ENCODE peak calls at places on chromosomes 12 and 14, in nine cellular contexts. One of them, this sample, is unnamed.

GRCh38 chr12:31226639-31227038 is 99.3 kb downstream of the SINHCAF start:
- DNase-seq in GM20000: no peak
- DNase-seq in fibroblast of lung: no peak
- DNase-seq in epithelial cell of proximal tubule: no peak
- DNase-seq in Daoy: no peak
- DNase-seq in NCI-H1048: no peak
- DNase-seq in stimulated activated CD8-positive, alpha-beta memory T cell treated with anti-CD3 and anti-CD28 coated beads, Interleukin-4, amount 100 ng/mL, for 1 hour: no peak
- DNase-seq in cortex of kidney: no peak
- DNase-seq in activated CD8-positive, alpha-beta memory T cell treated with anti-CD3 and anti-CD28 coated beads for 1 hour: no peak
- DNase-seq in this sample: no peak

GRCh38 chr12:78245111-78245510 is 414.4 kb downstream of the NAV3 start:
- DNase-seq in NCI-H1048: no peak
- DNase-seq in activated CD8-positive, alpha-beta memory T cell treated with anti-CD3 and anti-CD28 coated beads for 1 hour: no peak
- DNase-seq in Daoy: no peak
- DNase-seq in fibroblast of lung: no peak
- DNase-seq in GM20000: no peak
- DNase-seq in epithelial cell of proximal tubule: no peak
- DNase-seq in cortex of kidney: no peak
- DNase-seq in stimulated activated CD8-positive, alpha-beta memory T cell treated with anti-CD3 and anti-CD28 coated beads, Interleukin-4, amount 100 ng/mL, for 1 hour: no peak
- DNase-seq in this sample: no peak

GRCh38 chr14:77024171-77024627 is 4.3 kb downstream of the IRF2BPL start:
- DNase-seq in NCI-H1048: no peak
- DNase-seq in Daoy: peak; percentile 47
- DNase-seq in fibroblast of lung: peak; percentile 80
- DNase-seq in stimulated activated CD8-positive, alpha-beta memory T cell treated with anti-CD3 and anti-CD28 coated beads, Interleukin-4, amount 100 ng/mL, for 1 hour: no peak
- DNase-seq in cortex of kidney: no peak
- DNase-seq in activated CD8-positive, alpha-beta memory T cell treated with anti-CD3 and anti-CD28 coated beads for 1 hour: no peak
- DNase-seq in GM20000: no peak
- DNase-seq in epithelial cell of proximal tubule: no peak
- DNase-seq in this sample: no peak

GRCh38 chr14:71181215-71182003 is 274.1 kb downstream of the PCNX1 start:
- DNase-seq in stimulated activated CD8-positive, alpha-beta memory T cell treated with anti-CD3 and anti-CD28 coated beads, Interleukin-4, amount 100 ng/mL, for 1 hour: no peak
- DNase-seq in epithelial cell of proximal tubule: no peak
- DNase-seq in fibroblast of lung: no peak
- DNase-seq in activated CD8-positive, alpha-beta memory T cell treated with anti-CD3 and anti-CD28 coated beads for 1 hour: no peak
- DNase-seq in Daoy: no peak
- DNase-seq in GM20000: no peak
- DNase-seq in NCI-H1048: no peak
- DNase-seq in cortex of kidney: no peak
- DNase-seq in this sample: no peak

GRCh38 chr14:69316449-69317391 is 56.8 kb downstream of the GALNT16 start:
- DNase-seq in stimulated activated CD8-positive, alpha-beta memory T cell treated with anti-CD3 and anti-CD28 coated beads, Interleukin-4, amount 100 ng/mL, for 1 hour: no peak
- DNase-seq in epithelial cell of proximal tubule: peak; percentile 47
- DNase-seq in activated CD8-positive, alpha-beta memory T cell treated with anti-CD3 and anti-CD28 coated beads for 1 hour: no peak
- DNase-seq in Daoy: peak; percentile 91
- DNase-seq in cortex of kidney: no peak
- DNase-seq in NCI-H1048: no peak
- DNase-seq in GM20000: no peak
- DNase-seq in fibroblast of lung: peak; percentile 98
- DNase-seq in this sample: no peak

GRCh38 chr12:11827096-11827841 is 177.8 kb downstream of the ETV6 start:
- DNase-seq in cortex of kidney: no peak
- DNase-seq in Daoy: peak; percentile 4
- DNase-seq in activated CD8-positive, alpha-beta memory T cell treated with anti-CD3 and anti-CD28 coated beads for 1 hour: no peak
- DNase-seq in epithelial cell of proximal tubule: no peak
- DNase-seq in fibroblast of lung: peak; percentile 30
- DNase-seq in stimulated activated CD8-positive, alpha-beta memory T cell treated with anti-CD3 and anti-CD28 coated beads, Interleukin-4, amount 100 ng/mL, for 1 hour: no peak
- DNase-seq in NCI-H1048: no peak
- DNase-seq in GM20000: no peak
- DNase-seq in this sample: no peak

GRCh38 chr12:120064054-120064940 is 52.3 kb downstream of the RAB35 start:
- DNase-seq in GM20000: no peak
- DNase-seq in fibroblast of lung: no peak
- DNase-seq in cortex of kidney: no peak
- DNase-seq in activated CD8-positive, alpha-beta memory T cell treated with anti-CD3 and anti-CD28 coated beads for 1 hour: no peak
- DNase-seq in Daoy: no peak
- DNase-seq in epithelial cell of proximal tubule: no peak
- DNase-seq in NCI-H1048: no peak
- DNase-seq in stimulated activated CD8-positive, alpha-beta memory T cell treated with anti-CD3 and anti-CD28 coated beads, Interleukin-4, amount 100 ng/mL, for 1 hour: no peak
- DNase-seq in this sample: no peak

GRCh38 chr12:10952645-10953044 is 13.6 kb upstream of the TAS2R14 start:
- DNase-seq in activated CD8-positive, alpha-beta memory T cell treated with anti-CD3 and anti-CD28 coated beads for 1 hour: no peak
- DNase-seq in NCI-H1048: no peak
- DNase-seq in Daoy: no peak
- DNase-seq in fibroblast of lung: no peak
- DNase-seq in stimulated activated CD8-positive, alpha-beta memory T cell treated with anti-CD3 and anti-CD28 coated beads, Interleukin-4, amount 100 ng/mL, for 1 hour: no peak
- DNase-seq in epithelial cell of proximal tubule: no peak
- DNase-seq in cortex of kidney: no peak
- DNase-seq in GM20000: no peak
- DNase-seq in this sample: no peak

GRCh38 chr12:39440781-39441180 is 2.1 kb downstream of the KIF21A start:
- DNase-seq in NCI-H1048: no peak
- DNase-seq in fibroblast of lung: no peak
- DNase-seq in cortex of kidney: no peak
- DNase-seq in Daoy: peak; percentile 13
- DNase-seq in epithelial cell of proximal tubule: no peak
- DNase-seq in GM20000: no peak
- DNase-seq in stimulated activated CD8-positive, alpha-beta memory T cell treated with anti-CD3 and anti-CD28 coated beads, Interleukin-4, amount 100 ng/mL, for 1 hour: no peak
- DNase-seq in activated CD8-positive, alpha-beta memory T cell treated with anti-CD3 and anti-CD28 coated beads for 1 hour: no peak
- DNase-seq in this sample: no peak

GRCh38 chr12:50129297-50129696 is 17.3 kb downstream of the COX14 start:
- DNase-seq in stimulated activated CD8-positive, alpha-beta memory T cell treated with anti-CD3 and anti-CD28 coated beads, Interleukin-4, amount 100 ng/mL, for 1 hour: no peak
- DNase-seq in epithelial cell of proximal tubule: no peak
- DNase-seq in activated CD8-positive, alpha-beta memory T cell treated with anti-CD3 and anti-CD28 coated beads for 1 hour: no peak
- DNase-seq in NCI-H1048: no peak
- DNase-seq in Daoy: no peak
- DNase-seq in cortex of kidney: no peak
- DNase-seq in GM20000: no peak
- DNase-seq in fibroblast of lung: no peak
- DNase-seq in this sample: no peak

GRCh38 chr14:69087061-69087461 is 65.9 kb downstream of the DCAF5 start:
- DNase-seq in stimulated activated CD8-positive, alpha-beta memory T cell treated with anti-CD3 and anti-CD28 coated beads, Interleukin-4, amount 100 ng/mL, for 1 hour: no peak
- DNase-seq in activated CD8-positive, alpha-beta memory T cell treated with anti-CD3 and anti-CD28 coated beads for 1 hour: no peak
- DNase-seq in GM20000: no peak
- DNase-seq in cortex of kidney: no peak
- DNase-seq in Daoy: no peak
- DNase-seq in NCI-H1048: no peak
- DNase-seq in epithelial cell of proximal tubule: peak; percentile 76
- DNase-seq in fibroblast of lung: peak; percentile 31
- DNase-seq in this sample: no peak

GRCh38 chr12:98418357-98419075 is 96.9 kb upstream of the TMPO start:
- DNase-seq in epithelial cell of proximal tubule: peak; percentile 81
- DNase-seq in GM20000: peak; percentile 14
- DNase-seq in fibroblast of lung: peak; percentile 95
- DNase-seq in stimulated activated CD8-positive, alpha-beta memory T cell treated with anti-CD3 and anti-CD28 coated beads, Interleukin-4, amount 100 ng/mL, for 1 hour: no peak
- DNase-seq in cortex of kidney: no peak
- DNase-seq in Daoy: peak; percentile 86
- DNase-seq in NCI-H1048: no peak
- DNase-seq in activated CD8-positive, alpha-beta memory T cell treated with anti-CD3 and anti-CD28 coated beads for 1 hour: no peak
- DNase-seq in this sample: peak; percentile 33

GRCh38 chr12:24081581-24081980 is 132.1 kb upstream of the SOX5 start:
- DNase-seq in cortex of kidney: no peak
- DNase-seq in stimulated activated CD8-positive, alpha-beta memory T cell treated with anti-CD3 and anti-CD28 coated beads, Interleukin-4, amount 100 ng/mL, for 1 hour: no peak
- DNase-seq in NCI-H1048: no peak
- DNase-seq in GM20000: no peak
- DNase-seq in Daoy: no peak
- DNase-seq in fibroblast of lung: no peak
- DNase-seq in epithelial cell of proximal tubule: no peak
- DNase-seq in activated CD8-positive, alpha-beta memory T cell treated with anti-CD3 and anti-CD28 coated beads for 1 hour: no peak
- DNase-seq in this sample: no peak

GRCh38 chr14:104357689-104358527 is 219.5 kb downstream of the KIF26A start:
- DNase-seq in stimulated activated CD8-positive, alpha-beta memory T cell treated with anti-CD3 and anti-CD28 coated beads, Interleukin-4, amount 100 ng/mL, for 1 hour: no peak
- DNase-seq in NCI-H1048: no peak
- DNase-seq in cortex of kidney: no peak
- DNase-seq in GM20000: no peak
- DNase-seq in activated CD8-positive, alpha-beta memory T cell treated with anti-CD3 and anti-CD28 coated beads for 1 hour: no peak
- DNase-seq in Daoy: no peak
- DNase-seq in epithelial cell of proximal tubule: no peak
- DNase-seq in fibroblast of lung: no peak
- DNase-seq in this sample: no peak

GRCh38 chr14:76489667-76490066 is 113.7 kb downstream of the ESRRB start:
- DNase-seq in activated CD8-positive, alpha-beta memory T cell treated with anti-CD3 and anti-CD28 coated beads for 1 hour: no peak
- DNase-seq in fibroblast of lung: no peak
- DNase-seq in NCI-H1048: no peak
- DNase-seq in epithelial cell of proximal tubule: no peak
- DNase-seq in GM20000: no peak
- DNase-seq in stimulated activated CD8-positive, alpha-beta memory T cell treated with anti-CD3 and anti-CD28 coated beads, Interleukin-4, amount 100 ng/mL, for 1 hour: no peak
- DNase-seq in cortex of kidney: no peak
- DNase-seq in Daoy: no peak
- DNase-seq in this sample: no peak

GRCh38 chr14:33880330-33880729 is 70.5 kb downstream of the EGLN3 start:
- DNase-seq in NCI-H1048: no peak
- DNase-seq in activated CD8-positive, alpha-beta memory T cell treated with anti-CD3 and anti-CD28 coated beads for 1 hour: no peak
- DNase-seq in GM20000: no peak
- DNase-seq in Daoy: no peak
- DNase-seq in stimulated activated CD8-positive, alpha-beta memory T cell treated with anti-CD3 and anti-CD28 coated beads, Interleukin-4, amount 100 ng/mL, for 1 hour: no peak
- DNase-seq in fibroblast of lung: no peak
- DNase-seq in epithelial cell of proximal tubule: no peak
- DNase-seq in cortex of kidney: no peak
- DNase-seq in this sample: no peak

GRCh38 chr14:40842816-40843215 is 763.9 kb upstream of the LRFN5 start:
- DNase-seq in Daoy: no peak
- DNase-seq in stimulated activated CD8-positive, alpha-beta memory T cell treated with anti-CD3 and anti-CD28 coated beads, Interleukin-4, amount 100 ng/mL, for 1 hour: no peak
- DNase-seq in epithelial cell of proximal tubule: no peak
- DNase-seq in GM20000: no peak
- DNase-seq in NCI-H1048: no peak
- DNase-seq in fibroblast of lung: no peak
- DNase-seq in cortex of kidney: no peak
- DNase-seq in activated CD8-positive, alpha-beta memory T cell treated with anti-CD3 and anti-CD28 coated beads for 1 hour: no peak
- DNase-seq in this sample: no peak

GRCh38 chr14:26841920-26842741 is 244.3 kb upstream of the NOVA1 start:
- DNase-seq in fibroblast of lung: peak; percentile 99
- DNase-seq in NCI-H1048: no peak
- DNase-seq in stimulated activated CD8-positive, alpha-beta memory T cell treated with anti-CD3 and anti-CD28 coated beads, Interleukin-4, amount 100 ng/mL, for 1 hour: no peak
- DNase-seq in GM20000: no peak
- DNase-seq in Daoy: peak; percentile 88
- DNase-seq in epithelial cell of proximal tubule: peak; percentile 100
- DNase-seq in activated CD8-positive, alpha-beta memory T cell treated with anti-CD3 and anti-CD28 coated beads for 1 hour: no peak
- DNase-seq in cortex of kidney: no peak
- DNase-seq in this sample: peak; percentile 81

GRCh38 chr12:989751-990278 is 1.2 kb upstream of the ERC1 start:
- DNase-seq in Daoy: peak; percentile 72
- DNase-seq in GM20000: no peak
- DNase-seq in cortex of kidney: no peak
- DNase-seq in activated CD8-positive, alpha-beta memory T cell treated with anti-CD3 and anti-CD28 coated beads for 1 hour: no peak
- DNase-seq in stimulated activated CD8-positive, alpha-beta memory T cell treated with anti-CD3 and anti-CD28 coated beads, Interleukin-4, amount 100 ng/mL, for 1 hour: no peak
- DNase-seq in epithelial cell of proximal tubule: no peak
- DNase-seq in fibroblast of lung: peak; percentile 78
- DNase-seq in NCI-H1048: no peak
- DNase-seq in this sample: peak; percentile 43

GRCh38 chr12:96434107-96434506 is 33.9 kb upstream of the CDK17 start:
- DNase-seq in Daoy: peak; percentile 84
- DNase-seq in epithelial cell of proximal tubule: no peak
- DNase-seq in activated CD8-positive, alpha-beta memory T cell treated with anti-CD3 and anti-CD28 coated beads for 1 hour: peak; percentile 42
- DNase-seq in GM20000: peak; percentile 28
- DNase-seq in stimulated activated CD8-positive, alpha-beta memory T cell treated with anti-CD3 and anti-CD28 coated beads, Interleukin-4, amount 100 ng/mL, for 1 hour: peak; percentile 35
- DNase-seq in NCI-H1048: no peak
- DNase-seq in cortex of kidney: no peak
- DNase-seq in fibroblast of lung: peak; percentile 100
- DNase-seq in this sample: no peak

This sample was measured in NCI-H460.